ENCODE peak calls at places on chromosome 15, in six cellular contexts. F is A172; S is AG08395; M is left ventricle myocardium inferior; K is D341Med; Q is activated CD4-positive, alpha-beta T cell treated with anti-CD3 and anti-CD28 coated beads, Interleukin-2, amount 50 U/mL, for 1 hour. N is an unnamed sample.

GRCh38 chr15:50181206-50181982 is 602 bp upstream of the SLC27A2 start:
- DNase-seq in F (no peak), S (no peak), M (no peak), K (no peak), Q (no peak), N (no peak)

GRCh38 chr15:42144841-42145375 is 11.5 kb downstream of the PLA2G4F start:
- DNase-seq in F (no peak), S (no peak), M (no peak), K (no peak), Q (no peak), N (no peak)

GRCh38 chr15:82648257-82649103 is 1.3 kb upstream of the CPEB1 start:
- DNase-seq in F (no peak), S (no peak), M (no peak), K (no peak), Q (no peak), N (no peak)

GRCh38 chr15:50777045-50777444 is 11.5 kb upstream of the SPPL2A start:
- DNase-seq in F (no peak), S (no peak), M (no peak), K (no peak), Q (no peak), N (no peak)

GRCh38 chr15:68550498-68551295 is 28.1 kb upstream of the CORO2B start:
- DNase-seq in F (peak), S (peak), M (peak), K (peak), Q (peak), N (peak)

GRCh38 chr15:72472907-72473669 is 1.0 kb upstream of the ARIH1 start:
- DNase-seq in F (peak), S (no peak), M (no peak), K (no peak), Q (no peak), N (peak)

GRCh38 chr15:96230557-96231181 is 99.8 kb upstream of the NR2F2 start:
- DNase-seq in F (peak), S (no peak), M (no peak), K (no peak), Q (no peak), N (no peak)

GRCh38 chr15:58748787-58749531 is 548 bp downstream of the ADAM10 start:
- DNase-seq in F (no peak), S (peak), M (peak), K (peak), Q (peak), N (peak)

GRCh38 chr15:57060799-57061198 is 142.4 kb downstream of the TCF12 start:
- DNase-seq in F (peak), S (peak), M (no peak), K (no peak), Q (no peak), N (no peak)

GRCh38 chr15:100958326-100959065 is 39.3 kb downstream of the LRRK1 start:
- DNase-seq in F (peak), S (peak), M (no peak), K (no peak), Q (no peak), N (no peak)

GRCh38 chr15:47795864-47796263 is 78.6 kb downstream of the SEMA6D start:
- DNase-seq in F (no peak), S (no peak), M (no peak), K (no peak), Q (no peak), N (no peak)

GRCh38 chr15:37031198-37031597 is 69.2 kb downstream of the MEIS2 start:
- DNase-seq in F (no peak), S (no peak), M (no peak), K (no peak), Q (no peak), N (peak)

GRCh38 chr15:77519540-77519939 is 98.9 kb downstream of the HMG20A start:
- DNase-seq in F (no peak), S (no peak), M (no peak), K (no peak), Q (no peak), N (no peak)

GRCh38 chr15:62112616-62113593 is 46.1 kb downstream of the C2CD4A start:
- DNase-seq in F (peak), S (peak), M (no peak), K (no peak), Q (no peak), N (peak)

GRCh38 chr15:101128191-101128590 is 123.7 kb downstream of the CHSY1 start:
- DNase-seq in F (peak), S (peak), M (no peak), K (no peak), Q (no peak), N (no peak)

GRCh38 chr15:56052389-56053045 is 59.1 kb upstream of the NEDD4 start:
- DNase-seq in F (peak), S (peak), M (no peak), K (peak), Q (no peak), N (peak)

GRCh38 chr15:34043813-34044212 is 4.8 kb upstream of the AVEN start:
- DNase-seq in F (no peak), S (no peak), M (no peak), K (no peak), Q (no peak), N (no peak)

GRCh38 chr15:25937796-25938195 is 74.7 kb upstream of the ATP10A start:
- DNase-seq in F (no peak), S (no peak), M (no peak), K (no peak), Q (no peak), N (no peak)

GRCh38 chr15:82712036-82712435 is 2.4 kb upstream of the AP3B2 start:
- DNase-seq in F (no peak), S (no peak), M (no peak), K (no peak), Q (no peak), N (no peak)